ENCODE peak calls at places on chromosomes 6 and 20, in five cellular contexts. One of them, this sample, is unnamed.
A peak's percentile ranks its signal among the peaks of the same experiment; 100 is the strongest.

GRCh38 chr20:51651921-51652549 is 109.5 kb upstream of the NFATC2 start:
- DNase-seq in endothelial cell: peak; percentile 46
- DNase-seq in tibial artery: no peak
- DNase-seq in IMR-90: no peak
- DNase-seq in GM10248: no peak
- DNase-seq in this sample: no peak

GRCh38 chr20:51386586-51386985 is 155.9 kb downstream of the NFATC2 start:
- DNase-seq in endothelial cell: no peak
- DNase-seq in tibial artery: peak; percentile 4
- DNase-seq in IMR-90: no peak
- DNase-seq in GM10248: no peak
- DNase-seq in this sample: no peak

GRCh38 chr20:54231006-54231405 is 23.1 kb downstream of the PFDN4 start:
- DNase-seq in endothelial cell: no peak
- DNase-seq in tibial artery: no peak
- DNase-seq in IMR-90: no peak
- DNase-seq in GM10248: no peak
- DNase-seq in this sample: no peak

GRCh38 chr20:45905505-45906079 is 6.4 kb downstream of the PLTP start:
- DNase-seq in endothelial cell: no peak
- DNase-seq in tibial artery: no peak
- DNase-seq in IMR-90: peak; percentile 90
- DNase-seq in GM10248: no peak
- DNase-seq in this sample: peak; percentile 94

GRCh38 chr6:131523988-131524673 is 48.9 kb upstream of the ARG1 start:
- DNase-seq in endothelial cell: no peak
- DNase-seq in tibial artery: no peak
- DNase-seq in IMR-90: no peak
- DNase-seq in GM10248: no peak
- DNase-seq in this sample: no peak

GRCh38 chr6:15538766-15539165 is 124.1 kb downstream of the DTNBP1 start:
- DNase-seq in endothelial cell: no peak
- DNase-seq in tibial artery: no peak
- DNase-seq in IMR-90: no peak
- DNase-seq in GM10248: no peak
- DNase-seq in this sample: no peak

GRCh38 chr6:136226027-136226673 is 24.0 kb downstream of the MTFR2 start:
- DNase-seq in endothelial cell: peak; percentile 57
- DNase-seq in tibial artery: no peak
- DNase-seq in IMR-90: peak; percentile 67
- DNase-seq in GM10248: peak; percentile 57
- DNase-seq in this sample: peak; percentile 46

GRCh38 chr20:3658708-3659491 is 4.3 kb downstream of the GFRA4 start:
- DNase-seq in endothelial cell: no peak
- DNase-seq in tibial artery: peak; percentile 39
- DNase-seq in IMR-90: no peak
- DNase-seq in GM10248: peak; percentile 88
- DNase-seq in this sample: no peak

GRCh38 chr6:16420715-16421461 is 182.5 kb downstream of the GMPR start:
- DNase-seq in endothelial cell: no peak
- DNase-seq in tibial artery: no peak
- DNase-seq in IMR-90: peak; percentile 83
- DNase-seq in GM10248: peak; percentile 64
- DNase-seq in this sample: peak; percentile 88

GRCh38 chr6:36998723-36999466 is 6.6 kb upstream of the FGD2 start:
- DNase-seq in endothelial cell: no peak
- DNase-seq in tibial artery: no peak
- DNase-seq in IMR-90: no peak
- DNase-seq in GM10248: no peak
- DNase-seq in this sample: no peak

GRCh38 chr6:154138806-154139205 is 99.8 kb downstream of the OPRM1 start:
- DNase-seq in endothelial cell: no peak
- DNase-seq in tibial artery: no peak
- DNase-seq in IMR-90: no peak
- DNase-seq in GM10248: no peak
- DNase-seq in this sample: no peak

GRCh38 chr6:37539706-37540352 is 40.1 kb upstream of the CCDC167 start:
- DNase-seq in endothelial cell: no peak
- DNase-seq in tibial artery: no peak
- DNase-seq in IMR-90: peak; percentile 44
- DNase-seq in GM10248: no peak
- DNase-seq in this sample: no peak

GRCh38 chr20:23147964-23148720 is 62.0 kb upstream of the CD93 start:
- DNase-seq in endothelial cell: no peak
- DNase-seq in tibial artery: peak; percentile 91
- DNase-seq in IMR-90: peak; percentile 90
- DNase-seq in GM10248: peak; percentile 56
- DNase-seq in this sample: peak; percentile 71

GRCh38 chr20:1434571-1435336 is 31.9 kb downstream of the NSFL1C start:
- DNase-seq in endothelial cell: peak; percentile 27
- DNase-seq in tibial artery: no peak
- DNase-seq in IMR-90: peak; percentile 92
- DNase-seq in GM10248: peak; percentile 53
- DNase-seq in this sample: peak; percentile 91

GRCh38 chr20:61789329-61789728 is 276.4 kb downstream of the TAF4 start:
- DNase-seq in endothelial cell: no peak
- DNase-seq in tibial artery: no peak
- DNase-seq in IMR-90: no peak
- DNase-seq in GM10248: no peak
- DNase-seq in this sample: no peak

GRCh38 chr6:132461958-132462357 is 51.0 kb downstream of the STX7 start:
- DNase-seq in endothelial cell: no peak
- DNase-seq in tibial artery: no peak
- DNase-seq in IMR-90: no peak
- DNase-seq in GM10248: no peak
- DNase-seq in this sample: no peak

GRCh38 chr6:42142118-42142835 is at the start of gene C6orf132:
- DNase-seq in endothelial cell: peak; percentile 48
- DNase-seq in tibial artery: peak; percentile 70
- DNase-seq in IMR-90: no peak
- DNase-seq in GM10248: no peak
- DNase-seq in this sample: peak; percentile 9

GRCh38 chr20:21137078-21137477 is 11.2 kb downstream of the KIZ start:
- DNase-seq in endothelial cell: no peak
- DNase-seq in tibial artery: no peak
- DNase-seq in IMR-90: no peak
- DNase-seq in GM10248: no peak
- DNase-seq in this sample: no peak

GRCh38 chr20:41135187-41135887 is 2.0 kb upstream of the PLCG1 start:
- DNase-seq in endothelial cell: peak; percentile 64
- DNase-seq in tibial artery: peak; percentile 64
- DNase-seq in IMR-90: peak; percentile 14
- DNase-seq in GM10248: peak; percentile 66
- DNase-seq in this sample: no peak

GRCh38 chr20:45427236-45428149 is 11.6 kb downstream of the PIGT start:
- DNase-seq in endothelial cell: no peak
- DNase-seq in tibial artery: no peak
- DNase-seq in IMR-90: no peak
- DNase-seq in GM10248: no peak
- DNase-seq in this sample: no peak

GRCh38 chr20:10802201-10802600 is 128.4 kb upstream of the JAG1 start:
- DNase-seq in endothelial cell: no peak
- DNase-seq in tibial artery: no peak
- DNase-seq in IMR-90: peak; percentile 66
- DNase-seq in GM10248: no peak
- DNase-seq in this sample: no peak

GRCh38 chr6:119161450-119161849 is 83.0 kb upstream of the FAM184A start:
- DNase-seq in endothelial cell: no peak
- DNase-seq in tibial artery: no peak
- DNase-seq in IMR-90: no peak
- DNase-seq in GM10248: no peak
- DNase-seq in this sample: no peak

GRCh38 chr6:56540232-56540631 is 102.5 kb downstream of the DST start:
- DNase-seq in endothelial cell: no peak
- DNase-seq in tibial artery: no peak
- DNase-seq in IMR-90: no peak
- DNase-seq in GM10248: no peak
- DNase-seq in this sample: no peak

GRCh38 chr6:56540950-56541600 is 101.6 kb downstream of the DST start:
- DNase-seq in endothelial cell: no peak
- DNase-seq in tibial artery: no peak
- DNase-seq in IMR-90: peak; percentile 58
- DNase-seq in GM10248: no peak
- DNase-seq in this sample: no peak

GRCh38 chr6:56539503-56540105 is 103.1 kb downstream of the DST start:
- DNase-seq in endothelial cell: no peak
- DNase-seq in tibial artery: no peak
- DNase-seq in IMR-90: no peak
- DNase-seq in GM10248: no peak
- DNase-seq in this sample: no peak

GRCh38 chr6:56541736-56542366 is 100.8 kb downstream of the DST start:
- DNase-seq in endothelial cell: no peak
- DNase-seq in tibial artery: no peak
- DNase-seq in IMR-90: no peak
- DNase-seq in GM10248: no peak
- DNase-seq in this sample: no peak

GRCh38 chr6:56542367-56543331 is 100.0 kb downstream of the DST start:
- DNase-seq in endothelial cell: peak; percentile 78
- DNase-seq in tibial artery: peak; percentile 98
- DNase-seq in IMR-90: peak; percentile 98
- DNase-seq in GM10248: peak; percentile 84
- DNase-seq in this sample: peak; percentile 98
- TF ChIP-seq CTCF in endothelial cell: no peak
- TF ChIP-seq CTCF in tibial artery: no peak
- TF ChIP-seq CTCF in IMR-90: peak; percentile 38
- TF ChIP-seq CTCF in GM10248: peak; percentile 25
- TF ChIP-seq CTCF in this sample: peak; percentile 60

GRCh38 chr6:79733388-79733787 is 102.3 kb downstream of the SH3BGRL2 start:
- DNase-seq in endothelial cell: no peak
- DNase-seq in tibial artery: no peak
- DNase-seq in IMR-90: no peak
- DNase-seq in GM10248: no peak
- DNase-seq in this sample: no peak

GRCh38 chr6:79734374-79734773 is 103.2 kb downstream of the SH3BGRL2 start:
- DNase-seq in endothelial cell: no peak
- DNase-seq in tibial artery: no peak
- DNase-seq in IMR-90: no peak
- DNase-seq in GM10248: no peak
- DNase-seq in this sample: no peak

GRCh38 chr6:79742030-79742429 is 110.9 kb downstream of the SH3BGRL2 start:
- DNase-seq in endothelial cell: no peak
- DNase-seq in tibial artery: no peak
- DNase-seq in IMR-90: no peak
- DNase-seq in GM10248: no peak
- DNase-seq in this sample: no peak

GRCh38 chr6:79735183-79735582 is 104.1 kb downstream of the SH3BGRL2 start:
- DNase-seq in endothelial cell: no peak
- DNase-seq in tibial artery: no peak
- DNase-seq in IMR-90: no peak
- DNase-seq in GM10248: no peak
- DNase-seq in this sample: no peak

DNA sequence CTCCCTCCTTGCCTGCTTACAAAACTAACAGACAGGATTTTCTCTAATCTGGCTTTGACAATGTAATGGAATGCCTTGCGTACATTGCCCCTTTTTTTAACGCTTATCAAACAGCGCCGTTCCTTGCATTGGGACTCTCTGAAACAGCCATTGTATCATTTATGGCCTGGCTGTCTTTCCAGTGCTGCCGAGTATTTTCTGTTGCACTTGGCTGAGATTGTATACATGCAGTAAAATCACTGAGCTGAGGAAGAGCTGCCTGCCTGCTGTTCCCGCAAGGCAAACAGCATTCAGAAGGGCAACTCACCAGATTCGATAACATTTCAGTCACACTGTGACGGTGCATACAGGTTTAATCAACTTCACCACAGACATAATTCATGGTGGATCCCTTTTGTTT is 106.0 kb downstream of the SH3BGRL2 start:
- DNase-seq in endothelial cell: no peak
- DNase-seq in tibial artery: no peak
- DNase-seq in IMR-90: peak; percentile 1
- DNase-seq in GM10248: no peak
- DNase-seq in this sample: no peak
- TF ChIP-seq CTCF in endothelial cell: no peak
- TF ChIP-seq CTCF in tibial artery: no peak
- TF ChIP-seq CTCF in IMR-90: no peak
- TF ChIP-seq CTCF in GM10248: no peak
- TF ChIP-seq CTCF in this sample: no peak

GRCh38 chr6:13294499-13295069 is 33.8 kb downstream of the TBC1D7 start:
- DNase-seq in endothelial cell: no peak
- DNase-seq in tibial artery: no peak
- DNase-seq in IMR-90: no peak
- DNase-seq in GM10248: no peak
- DNase-seq in this sample: no peak

GRCh38 chr6:13297391-13297790 is 30.9 kb downstream of the TBC1D7 start:
- DNase-seq in endothelial cell: no peak
- DNase-seq in tibial artery: no peak
- DNase-seq in IMR-90: no peak
- DNase-seq in GM10248: no peak
- DNase-seq in this sample: no peak

GRCh38 chr6:13299403-13299821 is 28.9 kb downstream of the TBC1D7 start:
- DNase-seq in endothelial cell: no peak
- DNase-seq in tibial artery: no peak
- DNase-seq in IMR-90: no peak
- DNase-seq in GM10248: no peak
- DNase-seq in this sample: no peak

GRCh38 chr6:13295576-13295975 is 32.8 kb downstream of the TBC1D7 start:
- DNase-seq in endothelial cell: no peak
- DNase-seq in tibial artery: no peak
- DNase-seq in IMR-90: no peak
- DNase-seq in GM10248: no peak
- DNase-seq in this sample: no peak

DNA sequence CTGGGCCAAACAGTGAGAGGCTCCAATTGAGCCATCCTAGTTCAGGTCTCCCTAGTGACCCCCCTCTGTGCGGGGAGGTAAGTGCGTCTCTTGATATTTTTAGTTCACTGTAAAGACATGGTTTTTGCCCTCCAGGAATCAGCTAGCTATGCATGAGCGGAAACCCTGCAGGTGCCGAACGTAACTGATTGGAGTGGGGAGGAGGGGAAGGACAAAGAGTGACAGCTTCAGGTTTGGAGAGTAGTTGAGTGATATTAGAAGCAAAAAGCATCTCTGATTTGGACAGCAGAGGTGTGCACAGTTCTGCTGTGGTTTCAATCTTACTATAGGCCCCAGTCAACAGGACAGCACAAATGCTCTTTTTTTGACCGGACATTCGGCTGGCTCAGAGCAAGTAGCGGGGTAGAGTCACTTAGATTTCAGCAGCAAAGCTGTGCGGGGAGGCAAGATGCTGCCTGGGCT is 31.8 kb downstream of the TBC1D7 start:
- DNase-seq in endothelial cell: no peak
- DNase-seq in tibial artery: no peak
- DNase-seq in IMR-90: no peak
- DNase-seq in GM10248: no peak
- DNase-seq in this sample: no peak
- TF ChIP-seq CTCF in endothelial cell: no peak
- TF ChIP-seq CTCF in tibial artery: no peak
- TF ChIP-seq CTCF in IMR-90: no peak
- TF ChIP-seq CTCF in GM10248: no peak
- TF ChIP-seq CTCF in this sample: no peak

DNA sequence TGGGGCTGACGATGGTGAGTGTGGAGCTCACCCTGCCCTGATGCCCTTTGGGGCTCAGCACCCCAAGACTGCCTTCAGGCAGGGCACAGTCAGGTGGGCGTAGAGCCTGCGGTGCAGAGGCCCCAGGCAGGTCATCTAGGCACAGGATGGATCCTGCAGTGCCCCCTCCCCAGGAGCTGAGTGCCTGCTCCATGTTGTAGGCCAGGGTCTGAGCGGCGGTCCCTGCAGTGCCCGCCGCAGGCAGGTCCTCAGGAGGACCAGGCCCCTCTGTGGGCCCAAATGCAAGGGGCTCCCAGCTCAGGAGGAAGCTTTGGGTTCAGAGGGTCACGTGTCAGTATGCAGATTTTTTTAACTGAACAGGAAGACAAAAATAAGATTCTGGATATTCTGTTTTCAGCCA is 2.8 kb downstream of the MRGBP start:
- DNase-seq in endothelial cell: no peak
- DNase-seq in tibial artery: no peak
- DNase-seq in IMR-90: no peak
- DNase-seq in GM10248: no peak
- DNase-seq in this sample: no peak
- TF ChIP-seq CTCF in endothelial cell: no peak
- TF ChIP-seq CTCF in tibial artery: no peak
- TF ChIP-seq CTCF in IMR-90: no peak
- TF ChIP-seq CTCF in GM10248: no peak
- TF ChIP-seq CTCF in this sample: no peak